ENCODE peak calls at places on chromosomes 1 and 21, in nine cellular contexts. Z is nephron progenitor cell, E is GM10248, S is transverse colon, X is astrocyte of the spinal cord, P is GM12878, C is ovary, L is endothelial cell, J is fibroblast of pulmonary artery. R is an unnamed sample.

GRCh38 chr1:210635108-210635507 is 306.4 kb downstream of the HHAT start:
- DNase-seq in C (no peak), X (no peak), Z (no peak), S (no peak), L (no peak), J (no peak), P (no peak), E (no peak), R (no peak)

GRCh38 chr1:151370211-151370911 is 2.1 kb downstream of the SELENBP1 start:
- DNase-seq in S (peak; percentile 34), E (no peak), J (peak; percentile 54), Z (no peak), X (no peak), C (peak; percentile 78), P (no peak), L (no peak), R (no peak)

GRCh38 chr1:39919545-39919944 is 17.8 kb upstream of the MYCL start:
- DNase-seq in J (peak; percentile 84), P (peak; percentile 35), X (peak; percentile 28), C (peak; percentile 35), S (peak; percentile 56), L (peak; percentile 44), Z (peak; percentile 48), E (peak; percentile 87), R (peak; percentile 92)

GRCh38 chr1:25676488-25676887 is 59.9 kb downstream of the MAN1C1 start:
- DNase-seq in P (no peak), L (no peak), Z (no peak), S (no peak), J (no peak), C (no peak), E (no peak), X (no peak), R (no peak)

GRCh38 chr1:43608789-43609188 is 41.2 kb upstream of the KDM4A start:
- DNase-seq in Z (no peak), E (no peak), S (no peak), P (no peak), X (no peak), J (no peak), L (no peak), C (no peak), R (no peak)

GRCh38 chr1:55015731-55016620 is 17.2 kb downstream of the BSND start:
- DNase-seq in P (no peak), L (no peak), C (no peak), J (no peak), X (no peak), Z (no peak), E (no peak), S (no peak), R (no peak)

GRCh38 chr21:34761758-34762330 is 93.0 kb downstream of the CLIC6 start:
- DNase-seq in J (no peak), L (no peak), X (no peak), Z (no peak), S (no peak), E (no peak), P (no peak), C (no peak), R (no peak)

GRCh38 chr1:228131736-228132135 is 8.3 kb upstream of the GUK1 start:
- DNase-seq in Z (no peak), E (no peak), S (no peak), P (no peak), L (no peak), X (no peak), J (no peak), C (no peak), R (no peak)

GRCh38 chr1:204342310-204342709 is 17.4 kb downstream of the PLEKHA6 start:
- DNase-seq in C (no peak), X (no peak), S (no peak), L (no peak), E (no peak), P (no peak), Z (no peak), J (no peak), R (no peak)

GRCh38 chr1:94929351-94929814 is 2.5 kb upstream of the CNN3 start:
- DNase-seq in Z (no peak), L (no peak), X (no peak), J (no peak), E (no peak), P (no peak), C (no peak), S (peak; percentile 51), R (no peak)

GRCh38 chr1:67570473-67571143 is 114.4 kb upstream of the GADD45A start:
- DNase-seq in J (peak; percentile 96), P (no peak), Z (no peak), L (no peak), C (no peak), S (no peak), X (peak; percentile 86), E (no peak), R (no peak)

GRCh38 chr1:231021540-231022031 is 18.5 kb downstream of the FAM89A start:
- DNase-seq in C (no peak), Z (no peak), S (no peak), J (no peak), L (no peak), E (no peak), P (no peak), X (peak; percentile 23), R (no peak)

GRCh38 chr1:205933672-205934618 is 9.3 kb downstream of the SLC26A9 start:
- DNase-seq in E (no peak), C (no peak), Z (no peak), P (no peak), X (peak; percentile 77), S (no peak), J (peak; percentile 84), L (no peak), R (no peak)

GRCh38 chr21:17370750-17371325 is 142.0 kb upstream of the CXADR start:
- DNase-seq in S (no peak), C (no peak), X (no peak), Z (no peak), J (no peak), P (no peak), L (no peak), E (no peak), R (no peak)

GRCh38 chr1:92948071-92948470 is 13.2 kb downstream of the DIPK1A start:
- DNase-seq in C (no peak), P (no peak), L (no peak), J (no peak), Z (no peak), S (no peak), E (no peak), X (no peak), R (no peak)

GRCh38 chr1:247338723-247339270 is 7.1 kb upstream of the ZNF496 start:
- DNase-seq in Z (no peak), J (no peak), E (no peak), S (no peak), C (no peak), L (no peak), X (no peak), P (no peak), R (no peak)

GRCh38 chr1:223429821-223430220 is 36.6 kb downstream of the CCDC185 start:
- DNase-seq in Z (no peak), X (no peak), S (no peak), L (no peak), C (no peak), P (no peak), J (no peak), E (no peak), R (no peak)

GRCh38 chr1:111778541-111779051 is 22.9 kb downstream of the DDX20 start:
- DNase-seq in C (no peak), S (no peak), J (peak; percentile 32), X (no peak), L (no peak), E (no peak), P (no peak), Z (no peak), R (no peak)

DNA sequence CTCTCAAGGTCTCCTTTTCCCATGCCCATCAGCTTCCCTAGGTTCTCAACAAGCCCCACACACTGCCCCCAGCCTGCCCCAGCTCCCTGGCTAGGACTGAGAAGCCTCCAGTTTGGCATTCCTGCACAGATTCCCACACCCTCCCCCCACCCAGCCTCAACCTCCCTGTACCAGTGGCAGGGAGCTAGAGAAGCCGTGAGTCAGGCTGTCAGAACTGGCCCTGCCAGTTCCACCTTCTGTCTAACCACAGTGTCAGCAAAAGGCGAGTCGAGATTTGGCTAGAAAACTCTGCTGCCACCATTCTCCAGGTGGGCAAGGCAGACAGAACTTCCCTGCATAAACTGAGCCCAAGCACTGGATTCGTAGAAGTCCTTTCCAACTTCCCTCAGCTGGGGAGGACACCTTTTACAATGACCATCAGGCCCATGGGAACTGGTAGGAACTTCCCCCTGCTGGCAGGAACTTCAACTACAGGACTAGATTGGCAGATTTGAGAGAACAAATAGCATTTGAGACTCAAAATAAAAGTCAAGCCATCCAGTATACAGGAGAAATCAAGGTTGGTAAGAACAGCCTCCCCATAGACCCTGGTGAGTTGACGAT is 31.0 kb downstream of the TNNT2 start:
- DNase-seq in L (peak; percentile 69), X (peak; percentile 57), S (peak; percentile 47), P (no peak), C (no peak), J (peak; percentile 67), E (no peak), Z (peak; percentile 60), R (no peak)
- TF ChIP-seq CTCF in L (peak; percentile 62), X (peak; percentile 78), S (peak; percentile 62), P (peak; percentile 57), C (no peak), J (peak; percentile 84), E (peak; percentile 14), Z (peak; percentile 59), R (no peak)

GRCh38 chr1:65538013-65538578 is 117.6 kb downstream of the LEPR start:
- DNase-seq in S (no peak), X (no peak), P (no peak), L (no peak), E (no peak), Z (no peak), J (no peak), C (no peak), R (no peak)
- TF ChIP-seq CTCF in S (no peak), X (no peak), P (no peak), L (no peak), E (no peak), Z (no peak), J (no peak), C (no peak), R (no peak)

DNA sequence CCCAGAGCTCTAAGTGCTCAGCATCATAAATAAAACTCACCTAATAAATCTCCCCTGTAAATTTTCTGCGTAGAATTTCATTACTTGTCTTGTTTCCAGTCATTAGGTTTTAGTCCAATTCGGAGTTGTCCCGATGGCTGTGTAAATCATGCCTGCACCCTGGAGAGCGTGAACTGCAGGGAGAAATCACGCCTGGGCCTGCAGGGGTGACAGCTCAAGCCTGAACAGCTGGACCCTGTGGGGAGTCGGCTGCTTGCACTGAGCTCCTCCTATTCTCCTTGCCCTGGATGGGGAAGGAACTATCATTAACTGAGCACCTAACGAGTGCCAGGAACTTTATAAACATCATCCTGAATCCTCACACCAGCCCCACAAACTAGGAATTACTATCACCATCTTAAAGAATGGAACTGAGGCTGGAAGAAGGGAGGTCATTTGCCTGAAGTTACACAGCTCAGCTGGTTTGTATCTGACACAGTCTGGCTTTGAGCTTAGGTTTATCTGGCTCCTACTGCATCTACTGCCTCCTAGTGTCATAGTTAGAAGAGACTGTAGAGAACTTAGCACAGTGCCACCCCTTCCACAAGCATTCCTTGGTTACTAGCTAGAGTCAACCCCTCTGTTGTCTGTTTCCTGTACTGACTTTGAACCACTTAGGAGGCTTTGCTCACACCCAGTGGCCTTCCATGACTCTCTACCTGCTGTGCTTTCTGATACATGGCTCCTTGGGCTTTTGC is 25.1 kb upstream of the POU3F1 start:
- DNase-seq in L (no peak), C (no peak), S (no peak), Z (no peak), E (peak; percentile 66), X (peak; percentile 22), P (no peak), J (peak; percentile 60), R (peak; percentile 66)
- TF ChIP-seq CTCF in L (no peak), C (no peak), S (no peak), Z (no peak), E (peak; percentile 40), X (peak; percentile 50), P (peak; percentile 58), J (peak; percentile 65), R (peak; percentile 23)

GRCh38 chr1:30697977-30698376 is 25.4 kb downstream of the MATN1 start:
- DNase-seq in S (no peak), J (peak; percentile 38), L (no peak), P (no peak), X (no peak), C (no peak), E (peak; percentile 47), Z (no peak), R (no peak)
- TF ChIP-seq CTCF in S (no peak), J (no peak), L (no peak), P (no peak), X (no peak), C (no peak), E (no peak), Z (no peak), R (no peak)

R was measured in GM20000.